ENCODE peak calls at places on chromosomes 1 and 21, in nine cellular contexts. D, Q, X, P, G, Z, J, T and O are unnamed samples. For H3K4me1, the result is how much of the 10 kb centered on the place peaks cover.

GRCh38 chr21:18451679-18452078 is 48.1 kb upstream of the TMPRSS15 start:
- DNase-seq in J (no peak), G (no peak), X (no peak), D (no peak), P (no peak), Z (no peak), Q (no peak), T (no peak), O (no peak)

GRCh38 chr1:51859737-51860136 is 18.8 kb downstream of the NRDC start:
- DNase-seq in T (no peak), P (no peak), Q (no peak), G (no peak), J (no peak), X (no peak), Z (no peak), D (no peak), O (no peak)

GRCh38 chr1:67339623-67340343 is 32.1 kb downstream of the IL12RB2 start:
- DNase-seq in T (peak), X (no peak), Q (peak), Z (no peak), G (no peak), P (no peak), D (no peak), J (no peak), O (no peak)

GRCh38 chr1:18716785-18717678 is 86.4 kb downstream of the PAX7 start:
- DNase-seq in G (no peak), J (peak), X (no peak), D (no peak), Q (no peak), T (no peak), Z (no peak), P (peak), O (no peak)

GRCh38 chr21:44911384-44912157 is 9.1 kb downstream of the ITGB2 start:
- DNase-seq in Z (peak), Q (peak), D (peak), T (no peak), P (peak), J (no peak), X (peak), G (no peak), O (peak)

GRCh38 chr1:1629430-1630190 is 2.4 kb upstream of the MMP23B start:
- DNase-seq in G (no peak), J (no peak), D (peak), Z (peak), T (no peak), Q (no peak), P (no peak), X (peak), O (peak)

GRCh38 chr1:10295471-10296085 is 85.2 kb downstream of the KIF1B start:
- DNase-seq in T (no peak), D (no peak), G (no peak), Q (no peak), P (no peak), Z (no peak), J (peak), X (no peak), O (no peak)

GRCh38 chr21:45981641-45982255 is at the start of gene COL6A1:
- DNase-seq in J (peak), Z (peak), X (peak), G (peak), Q (peak), P (peak), T (peak), D (peak), O (peak)

GRCh38 chr1:154627247-154628121 is 19.5 kb upstream of the ADAR start:
- DNase-seq in J (peak), G (peak), D (peak), Z (peak), P (peak), X (peak), Q (peak), T (peak), O (peak)

GRCh38 chr1:80244366-80244765 is 1237.8 kb upstream of the ADGRL4 start:
- DNase-seq in T (no peak), G (no peak), D (no peak), X (no peak), P (no peak), Q (no peak), J (no peak), Z (no peak), O (no peak)

GRCh38 chr21:39022035-39022900 is 161.0 kb downstream of the PSMG1 start:
- DNase-seq in T (no peak), Q (no peak), J (no peak), Z (no peak), D (peak), X (no peak), G (no peak), P (peak), O (no peak)

GRCh38 chr1:171257207-171258052 is 9.1 kb downstream of the FMO1 start:
- DNase-seq in T (peak), X (no peak), J (no peak), P (peak), Z (no peak), Q (no peak), D (peak), G (no peak), O (peak)

GRCh38 chr1:208045410-208046252 is 134.7 kb upstream of the CD34 start:
- DNase-seq in D (peak), X (no peak), J (no peak), P (peak), Q (no peak), Z (no peak), G (no peak), T (no peak), O (no peak)

GRCh38 chr1:109201123-109201703 is 12.5 kb upstream of the SARS1 start:
- DNase-seq in J (peak), X (no peak), T (peak), Q (peak), G (peak), D (peak), P (no peak), Z (peak), O (peak)

GRCh38 chr1:89698624-89699023 is 65.7 kb downstream of the LRRC8C start:
- DNase-seq in Z (no peak), Q (no peak), G (no peak), P (no peak), J (no peak), D (no peak), X (no peak), T (no peak), O (no peak)

GRCh38 chr1:89692601-89693503 is 59.9 kb downstream of the LRRC8C start:
- DNase-seq in G (no peak), T (no peak), X (no peak), J (no peak), P (no peak), Z (no peak), Q (peak), D (peak), O (no peak)

GRCh38 chr1:89697397-89697796 is 64.5 kb downstream of the LRRC8C start:
- DNase-seq in Z (no peak), X (no peak), P (no peak), Q (no peak), T (no peak), D (no peak), J (no peak), G (no peak), O (no peak)

GRCh38 chr1:89698020-89698560 is 65.2 kb downstream of the LRRC8C start:
- DNase-seq in Z (no peak), X (no peak), T (no peak), J (no peak), Q (no peak), D (no peak), P (no peak), G (no peak), O (no peak)

GRCh38 chr1:89695847-89696246 is 62.9 kb downstream of the LRRC8C start:
- DNase-seq in T (no peak), D (no peak), Q (no peak), J (no peak), P (no peak), G (no peak), Z (no peak), X (no peak), O (no peak)
- H3K4me1 ChIP-seq in T (under half), D (under half), Q (under half), J (under half), P (under half), G (under half), Z (half or more), X (half or more), O (under half)

DNA sequence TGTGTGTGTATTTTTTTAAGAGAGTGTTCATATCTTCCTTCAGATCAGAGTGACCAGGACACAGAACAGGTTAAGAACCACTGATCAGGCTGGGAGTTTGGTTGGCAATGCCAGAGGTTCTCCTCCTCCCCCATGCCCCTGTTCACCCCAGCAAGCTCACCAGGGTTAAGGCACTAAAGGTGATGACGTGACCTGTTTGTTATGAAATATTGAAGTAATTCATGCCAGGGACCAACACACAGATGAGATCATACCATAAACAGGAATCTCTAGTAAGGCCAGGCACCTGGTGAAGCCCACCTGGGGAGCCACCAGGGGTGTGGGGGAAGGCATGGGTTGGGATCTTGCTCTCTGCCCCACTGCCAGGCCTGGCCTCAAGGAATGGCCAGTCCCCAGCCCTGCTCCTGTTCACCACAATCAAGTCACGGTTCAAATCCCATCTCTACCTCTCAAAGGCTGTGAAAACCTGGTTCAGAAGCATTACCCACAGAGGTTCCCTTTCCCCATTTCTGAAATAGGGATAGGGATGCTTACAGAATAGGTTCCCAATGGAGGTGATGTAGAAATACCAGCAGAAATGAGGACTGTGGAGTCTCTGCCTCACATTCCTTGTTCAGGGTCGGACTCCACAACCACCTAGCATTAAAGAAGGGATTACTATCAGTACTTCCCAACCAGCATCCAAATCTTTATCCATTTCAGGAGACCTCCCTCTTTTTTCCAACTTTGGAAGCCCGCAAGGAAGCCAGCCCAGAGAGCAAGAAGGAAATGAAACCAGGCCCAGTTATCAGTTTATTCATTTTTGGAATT is 2.4 kb downstream of the ID3 start:
- DNase-seq in D (no peak), J (peak), Z (no peak), Q (peak), T (no peak), X (no peak), P (no peak), G (peak), O (peak)
- H3K4me1 ChIP-seq in D (under half), J (half or more), Z (half or more), Q (half or more), T (half or more), X (half or more), P (half or more), G (under half), O (under half)

GRCh38 chr1:115649964-115650363 is 8.2 kb downstream of the VANGL1 start:
- DNase-seq in D (peak), P (no peak), J (peak), Q (no peak), G (no peak), Z (no peak), T (no peak), X (no peak), O (peak)
- H3K4me1 ChIP-seq in D (under half), P (under half), J (under half), Q (under half), G (under half), Z (under half), T (under half), X (under half), O (under half)

GRCh38 chr1:151990856-151991198 is 2.8 kb downstream of the S100A10 start:
- DNase-seq in J (no peak), G (no peak), T (peak), D (peak), Q (peak), P (no peak), X (no peak), Z (no peak), O (peak)

GRCh38 chr1:151992345-151993083 is 1.1 kb downstream of the S100A10 start:
- DNase-seq in X (no peak), J (peak), Q (peak), Z (peak), P (peak), T (peak), G (peak), D (peak), O (peak)

GRCh38 chr1:151993084-151993733 is 450 bp downstream of the S100A10 start:
- DNase-seq in D (peak), T (peak), X (peak), J (peak), P (no peak), G (no peak), Z (peak), Q (no peak), O (peak)

GRCh38 chr1:151990058-151990855 is 3.4 kb downstream of the S100A10 start:
- DNase-seq in J (no peak), Z (no peak), X (no peak), Q (no peak), G (peak), P (no peak), D (no peak), T (no peak), O (no peak)

GRCh38 chr1:151991663-151992344 is 1.9 kb downstream of the S100A10 start:
- DNase-seq in D (peak), P (no peak), T (no peak), G (no peak), Q (peak), J (no peak), X (no peak), Z (no peak), O (no peak)
- H3K4me1 ChIP-seq in D (half or more), P (half or more), T (half or more), G (under half), Q (half or more), J (under half), X (half or more), Z (half or more), O (half or more)

DNA sequence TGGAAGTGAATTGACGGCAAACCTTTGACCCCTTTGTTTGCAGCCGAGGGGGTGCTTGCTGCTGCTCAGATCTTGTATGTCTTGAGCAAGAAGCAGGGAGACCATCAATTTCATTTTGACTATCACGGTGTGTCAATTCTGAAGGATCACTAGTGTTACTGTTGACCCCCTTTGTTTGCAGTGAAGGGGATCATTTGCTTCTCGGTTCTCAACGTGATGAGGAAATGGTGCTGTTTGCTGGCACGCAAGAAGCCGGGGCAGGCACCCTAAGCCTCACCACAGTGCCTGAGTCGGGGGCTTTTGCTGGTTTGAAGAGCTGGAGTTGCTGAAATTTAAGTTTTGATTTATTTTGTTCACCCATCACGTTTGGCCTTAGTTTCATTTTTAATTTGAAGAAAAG is 7.5 kb downstream of the RBM15 start:
- DNase-seq in P (no peak), G (no peak), D (no peak), X (no peak), T (no peak), Z (no peak), J (peak), Q (no peak), O (no peak)
- H3K4me1 ChIP-seq in P (half or more), G (under half), D (under half), X (half or more), T (half or more), Z (half or more), J (half or more), Q (under half), O (half or more)

DNA sequence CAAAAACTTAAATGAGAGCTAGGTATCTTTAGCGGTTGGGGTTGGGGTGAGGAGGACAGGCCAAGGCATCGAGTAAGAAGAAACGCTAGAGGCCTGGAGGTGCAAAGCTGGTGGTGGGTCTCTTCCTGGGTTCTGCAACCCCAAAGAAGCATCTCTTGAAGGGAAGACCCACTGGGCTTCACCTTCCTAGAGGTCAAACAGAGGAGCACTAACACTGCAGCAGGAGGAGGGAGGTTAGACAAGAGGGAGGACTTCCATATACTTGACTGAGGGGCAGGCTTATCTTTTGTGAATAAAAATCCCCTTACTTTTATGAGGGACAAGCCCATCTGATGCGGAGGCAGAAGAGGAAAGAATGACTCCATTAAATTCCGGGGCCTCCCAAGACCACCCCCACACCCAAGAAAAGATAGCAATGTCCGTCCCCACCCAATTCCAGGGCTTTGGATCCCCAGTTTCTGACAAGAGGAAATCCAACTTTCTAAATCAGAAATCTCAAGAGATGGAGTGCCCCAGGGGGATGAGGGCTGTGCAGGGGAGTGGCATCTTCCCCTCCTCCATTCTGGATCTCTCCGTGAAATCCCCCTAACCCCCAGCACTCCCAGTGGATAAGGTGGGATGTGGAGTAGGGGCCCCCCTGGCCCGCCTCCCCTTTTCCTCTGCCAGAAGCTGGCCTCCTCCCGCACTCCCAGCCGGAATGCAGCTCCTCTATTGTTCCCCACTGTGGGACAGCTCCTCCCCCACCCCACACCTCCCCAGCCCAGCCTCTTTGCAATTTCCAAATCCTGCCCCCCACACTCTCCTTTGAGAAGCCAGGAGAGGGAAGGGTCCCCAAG is 2.3 kb downstream of the MEX3A start:
- DNase-seq in D (no peak), Z (no peak), X (no peak), T (no peak), J (peak), P (no peak), G (no peak), Q (no peak), O (no peak)
- H3K4me1 ChIP-seq in D (under half), Z (under half), X (under half), T (under half), J (half or more), P (under half), G (under half), Q (under half), O (under half)

GRCh38 chr1:209850342-209850979 is 22.7 kb downstream of the UTP25 start:
- DNase-seq in D (peak), X (no peak), T (peak), J (peak), Q (peak), G (peak), P (no peak), Z (no peak), O (peak)

GRCh38 chr1:209854196-209854595 is 26.4 kb downstream of the UTP25 start:
- DNase-seq in X (no peak), J (no peak), D (no peak), G (no peak), Z (no peak), Q (no peak), T (no peak), P (no peak), O (no peak)

GRCh38 chr1:209855623-209856022 is 27.9 kb downstream of the UTP25 start:
- DNase-seq in G (no peak), Q (no peak), X (no peak), Z (no peak), P (no peak), T (no peak), J (no peak), D (no peak), O (no peak)

GRCh38 chr1:209849388-209849787 is 21.6 kb downstream of the UTP25 start:
- DNase-seq in P (no peak), Z (no peak), T (no peak), Q (no peak), J (no peak), G (no peak), D (no peak), X (no peak), O (no peak)

DNA sequence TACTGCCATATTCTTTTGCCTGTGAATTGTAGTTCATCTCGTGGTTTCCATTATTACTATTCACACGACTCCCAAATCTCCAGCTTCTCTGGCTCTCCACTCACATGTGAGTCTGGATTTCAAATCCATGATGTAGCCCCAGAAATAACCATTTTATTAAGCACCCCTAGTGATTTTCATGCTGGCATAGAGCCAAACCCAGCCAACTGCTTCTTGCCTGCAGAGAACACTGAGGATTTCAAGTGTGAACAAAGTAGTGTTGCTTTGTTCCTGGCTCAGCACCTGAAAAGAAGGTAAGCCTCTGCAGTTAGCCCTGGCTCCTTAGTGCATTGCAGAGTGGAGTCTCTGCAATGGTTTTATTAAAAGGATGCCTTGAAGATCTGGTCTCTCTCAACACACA is 25.9 kb downstream of the UTP25 start:
- DNase-seq in G (no peak), D (no peak), Z (no peak), J (no peak), T (no peak), Q (no peak), P (no peak), X (no peak), O (no peak)
- H3K4me1 ChIP-seq in G (under half), D (under half), Z (under half), J (under half), T (under half), Q (under half), P (under half), X (under half), O (under half)

DNA sequence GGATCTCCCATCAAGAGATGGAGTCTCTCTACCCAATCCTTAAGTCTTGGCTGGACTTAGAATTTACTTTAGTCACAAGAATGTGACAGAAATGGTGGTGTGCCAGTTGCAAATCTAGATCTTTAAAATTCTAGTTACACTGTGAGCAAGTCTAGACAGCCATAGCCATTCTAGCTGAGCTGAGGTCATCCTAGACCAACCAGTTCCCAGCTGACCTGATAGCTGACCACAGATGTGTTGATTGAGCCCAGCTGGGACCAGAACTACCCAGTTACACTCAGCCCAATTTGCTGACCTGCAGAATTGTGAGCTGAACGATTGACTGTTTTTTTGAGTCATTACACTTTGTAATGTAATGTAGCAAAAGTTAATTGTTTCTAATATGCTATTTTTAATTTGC is 251.8 kb downstream of the ADGRL2 start:
- DNase-seq in X (no peak), P (no peak), Z (no peak), J (no peak), G (peak), Q (no peak), T (no peak), D (no peak), O (no peak)
- H3K4me1 ChIP-seq in X (under half), P (under half), Z (under half), J (under half), G (under half), Q (under half), T (under half), D (under half), O (under half)

GRCh38 chr1:211601982-211602644 is 23.2 kb upstream of the SLC30A1 start:
- DNase-seq in T (no peak), D (no peak), P (no peak), J (no peak), G (peak), Q (no peak), X (no peak), Z (no peak), O (no peak)
- H3K4me1 ChIP-seq in T (under half), D (under half), P (under half), J (under half), G (under half), Q (under half), X (under half), Z (under half), O (under half)